ENCODE peak calls at places on chromosomes 6 and 20, in five cellular contexts. Z is IMR-90, E is pancreas, P is ascending aorta, K is SJSA1. L is an unnamed sample.

GRCh38 chr6:24930386-24930785 is 5.4 kb downstream of the RIPOR2 start:
- DNase-seq in P (no peak), E (no peak), K (peak; percentile 19), Z (peak; percentile 85), L (no peak)

GRCh38 chr6:53651149-53651763 is 14.3 kb downstream of the KLHL31 start:
- DNase-seq in K (peak; percentile 79), P (no peak), Z (peak; percentile 78), E (peak; percentile 74), L (no peak)

GRCh38 chr20:36313936-36314335 is 7.8 kb downstream of the DLGAP4 start:
- DNase-seq in E (no peak), P (peak; percentile 33), Z (no peak), K (no peak), L (no peak)

GRCh38 chr6:108501559-108501958 is 59.2 kb upstream of the FOXO3 start:
- DNase-seq in P (no peak), E (no peak), K (no peak), Z (peak; percentile 47), L (no peak)

GRCh38 chr6:131954099-131954774 is 3.1 kb upstream of the CCN2 start:
- DNase-seq in E (no peak), P (no peak), K (peak; percentile 64), Z (peak; percentile 54), L (no peak)

GRCh38 chr6:138970856-138971425 is 17.1 kb downstream of the REPS1 start:
- DNase-seq in E (no peak), P (peak; percentile 71), Z (peak; percentile 95), K (peak; percentile 64), L (no peak)

GRCh38 chr6:46011241-46012085 is 4.2 kb downstream of the CLIC5 start:
- DNase-seq in Z (no peak), E (no peak), P (no peak), K (peak; percentile 67), L (no peak)

GRCh38 chr6:165971202-165971601 is 196.4 kb downstream of the TBXT start:
- DNase-seq in P (no peak), E (no peak), K (no peak), Z (no peak), L (no peak)

GRCh38 chr6:147178355-147178754 is 25.9 kb upstream of the STXBP5 start:
- DNase-seq in K (no peak), E (no peak), Z (no peak), P (no peak), L (no peak)

GRCh38 chr6:113414511-113414910 is 442.6 kb upstream of the MARCKS start:
- DNase-seq in Z (peak; percentile 81), E (peak; percentile 49), K (peak; percentile 40), P (peak; percentile 65), L (peak; percentile 32)

GRCh38 chr6:133837801-133838349 is 51.0 kb upstream of the TCF21 start:
- DNase-seq in K (no peak), P (peak; percentile 68), E (peak; percentile 65), Z (no peak), L (no peak)

GRCh38 chr20:17643531-17644188 is 38.4 kb downstream of the RRBP1 start:
- DNase-seq in P (no peak), K (no peak), Z (no peak), E (no peak), L (no peak)

GRCh38 chr6:125549202-125549884 is 200.1 kb upstream of the HEY2 start:
- DNase-seq in Z (no peak), K (no peak), E (no peak), P (no peak), L (no peak)

GRCh38 chr20:3744806-3745685 is 12.6 kb downstream of the HSPA12B start:
- DNase-seq in P (peak; percentile 81), Z (no peak), E (peak; percentile 75), K (no peak), L (peak; percentile 49)

GRCh38 chr6:89287351-89288028 is 27.6 kb downstream of the GABRR2 start:
- DNase-seq in Z (no peak), K (no peak), P (no peak), E (no peak), L (no peak)

GRCh38 chr20:51412333-51412761 is 130.2 kb downstream of the NFATC2 start:
- DNase-seq in K (no peak), Z (peak; percentile 52), P (peak; percentile 71), E (no peak), L (no peak)

GRCh38 chr20:36578642-36579041 is 5.2 kb downstream of the TGIF2 start:
- DNase-seq in Z (no peak), K (no peak), E (no peak), P (no peak), L (no peak)

GRCh38 chr20:29689411-29690225 is 1567.8 kb upstream of the DEFB115 start:
- DNase-seq in Z (no peak), P (no peak), K (no peak), E (peak; percentile 5), L (no peak)

GRCh38 chr6:137475103-137475502 is 19.1 kb downstream of the OLIG3 start:
- DNase-seq in K (no peak), P (no peak), E (no peak), Z (no peak), L (no peak)

GRCh38 chr6:37517411-37517812 is 17.7 kb upstream of the CCDC167 start:
- DNase-seq in K (no peak), E (no peak), Z (no peak), P (no peak), L (no peak)

GRCh38 chr20:32241807-32242206 is 34.1 kb downstream of the POFUT1 start:
- DNase-seq in E (no peak), P (no peak), Z (no peak), K (no peak), L (no peak)

GRCh38 chr6:7062445-7063162 is 45.2 kb upstream of the RREB1 start:
- DNase-seq in K (no peak), E (peak; percentile 38), P (no peak), Z (no peak), L (no peak)

GRCh38 chr20:18987781-18988360 is 174.3 kb downstream of the SCP2D1 start:
- DNase-seq in K (no peak), E (no peak), P (no peak), Z (no peak), L (no peak)

GRCh38 chr6:12345694-12346058 is 55.5 kb downstream of the EDN1 start:
- DNase-seq in E (no peak), K (no peak), Z (no peak), P (no peak), L (no peak)

GRCh38 chr6:154480144-154480639 is 30.3 kb downstream of the CNKSR3 start:
- DNase-seq in P (no peak), Z (no peak), K (no peak), E (no peak), L (no peak)

GRCh38 chr20:4916991-4917881 is 84.1 kb downstream of the SLC23A2 start:
- DNase-seq in E (no peak), P (no peak), Z (peak; percentile 10), K (no peak), L (no peak)

GRCh38 chr20:44031001-44031574 is 116.4 kb downstream of the TOX2 start:
- DNase-seq in E (no peak), Z (no peak), P (peak; percentile 35), K (no peak), L (no peak)

GRCh38 chr6:1088441-1089001 is 223.4 kb upstream of the FOXQ1 start:
- DNase-seq in P (peak; percentile 28), Z (no peak), K (no peak), E (no peak), L (no peak)

GRCh38 chr6:33609444-33610034 is 11.6 kb upstream of the ITPR3 start:
- DNase-seq in Z (peak; percentile 74), E (no peak), P (no peak), K (no peak), L (no peak)

GRCh38 chr6:15036690-15037245 is 209.1 kb upstream of the JARID2 start:
- DNase-seq in E (peak; percentile 30), P (no peak), Z (no peak), K (no peak), L (no peak)

GRCh38 chr6:21026576-21027273 is 492.5 kb downstream of the CDKAL1 start:
- DNase-seq in K (no peak), Z (peak; percentile 74), P (no peak), E (no peak), L (no peak)

GRCh38 chr20:52461602-52462001 is 270.0 kb upstream of the ZFP64 start:
- DNase-seq in P (no peak), E (no peak), K (no peak), Z (no peak), L (no peak)

GRCh38 chr20:9301129-9302072 is 213.0 kb upstream of the LAMP5 start:
- DNase-seq in K (peak; percentile 48), E (peak; percentile 14), Z (peak; percentile 89), P (no peak), L (no peak)

GRCh38 chr6:30922447-30922852 is 8.4 kb downstream of the VARS2 start:
- DNase-seq in K (no peak), Z (no peak), P (no peak), E (no peak), L (no peak)
- H3K36me3 ChIP-seq in K (peaks cover 66% of the 10 kb centered on the region), Z (peaks cover 43% of the 10 kb centered on the region), P (peaks cover 60% of the 10 kb centered on the region), E (peaks cover 5% of the 10 kb centered on the region), L (no peaks in the 10 kb centered on the region)

GRCh38 chr6:100763617-100764016 is 117.5 kb downstream of the ASCC3 start:
- DNase-seq in K (no peak), P (no peak), Z (no peak), E (no peak), L (no peak)
- H3K36me3 ChIP-seq in K (peaks cover 43% of the 10 kb centered on the region), P (peaks cover 9% of the 10 kb centered on the region), Z (peaks cover 22% of the 10 kb centered on the region), E (peaks cover 2% of the 10 kb centered on the region), L (no peaks in the 10 kb centered on the region)

DNA sequence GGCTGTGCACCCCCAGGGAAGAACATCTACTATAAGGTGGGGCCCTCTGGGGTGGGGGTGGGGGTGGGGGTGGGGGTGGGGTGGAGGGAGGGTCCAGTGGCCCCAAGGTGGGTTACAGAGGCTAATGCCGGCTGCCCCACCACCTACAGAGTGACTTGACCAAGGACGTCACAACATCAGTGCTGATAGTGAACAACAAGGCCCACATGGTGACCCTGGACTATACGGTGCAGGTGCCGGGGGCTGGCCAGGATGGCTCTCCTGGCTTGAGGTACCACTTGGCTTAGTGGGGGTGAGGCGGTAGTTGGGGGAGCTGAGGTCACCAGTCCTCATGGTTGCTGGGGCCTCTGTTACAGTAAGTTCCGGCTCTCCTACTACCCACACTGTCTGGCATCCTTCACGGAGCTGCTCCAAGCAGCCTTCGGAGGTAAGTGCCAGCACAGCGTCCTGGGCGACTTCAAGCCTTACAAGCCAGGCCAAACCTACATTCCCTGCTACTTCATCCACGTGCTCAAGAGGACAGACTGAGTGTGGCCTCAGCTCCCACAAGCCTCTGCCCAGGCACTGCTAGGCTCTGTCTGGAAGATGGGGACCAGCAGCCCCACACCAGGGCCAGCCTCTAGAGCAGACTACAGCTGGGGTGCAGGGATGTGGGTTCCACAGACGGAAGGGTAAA is 2.8 kb downstream of the GNMT start:
- DNase-seq in E (no peak), Z (no peak), P (no peak), K (no peak), L (no peak)
- H3K36me3 ChIP-seq in E (peaks cover 14% of the 10 kb centered on the region), Z (peaks cover 44% of the 10 kb centered on the region), P (peaks cover 30% of the 10 kb centered on the region), K (peaks cover 21% of the 10 kb centered on the region), L (peaks cover 7% of the 10 kb centered on the region)

DNA sequence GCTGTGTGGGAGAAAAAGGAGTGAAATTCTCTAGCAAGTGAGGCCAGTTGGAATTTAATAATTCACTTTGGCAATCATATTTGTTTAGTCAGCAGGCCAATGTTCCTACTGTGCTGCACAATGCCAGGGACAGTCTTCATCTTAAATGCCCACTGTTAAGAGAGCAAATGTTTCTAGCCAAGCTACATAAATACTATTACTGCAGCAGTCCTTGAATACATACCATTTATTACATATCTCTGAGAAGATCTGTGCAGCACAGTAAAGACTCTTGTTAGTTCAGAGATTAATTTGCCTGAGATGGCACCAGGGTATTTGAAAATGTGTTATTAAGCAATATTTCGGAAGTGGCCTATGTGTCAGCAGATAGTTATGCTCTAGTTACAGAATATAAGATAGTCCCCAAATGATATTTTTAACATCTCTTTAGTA is 105.4 kb downstream of the OGFRL1 start:
- DNase-seq in K (no peak), P (no peak), Z (peak; percentile 63), E (no peak), L (no peak)
- H3K36me3 ChIP-seq in K (peaks cover 38% of the 10 kb centered on the region), P (no peaks in the 10 kb centered on the region), Z (peaks cover 4% of the 10 kb centered on the region), E (no peaks in the 10 kb centered on the region), L (no peaks in the 10 kb centered on the region)

GRCh38 chr6:44256291-44257006 is 879 bp downstream of the SLC35B2 start:
- DNase-seq in Z (no peak), E (no peak), P (no peak), K (no peak), L (no peak)
- H3K36me3 ChIP-seq in Z (peaks cover 48% of the 10 kb centered on the region), E (peaks cover 27% of the 10 kb centered on the region), P (peaks cover 37% of the 10 kb centered on the region), K (peaks cover 93% of the 10 kb centered on the region), L (peaks cover 64% of the 10 kb centered on the region)